ENCODE peak calls at places on chromosome 6, in seven cellular contexts. D, H, O, U, W, R and J are unnamed samples.

GRCh38 chr6:12298017-12298958 is 8.1 kb downstream of the EDN1 start:
- DNase-seq in W (no peak), U (no peak), O (no peak), D (no peak), H (no peak), R (no peak), J (peak)

GRCh38 chr6:132797975-132798819 is at the start of gene SLC18B1:
- DNase-seq in R (no peak), O (peak), W (peak), H (peak), D (peak), U (peak), J (peak)

GRCh38 chr6:56370127-56370540 is 122.8 kb upstream of the COL21A1 start:
- DNase-seq in R (no peak), U (peak), W (no peak), D (no peak), H (peak), O (peak), J (peak)

GRCh38 chr6:21508753-21509152 is 84.8 kb upstream of the SOX4 start:
- DNase-seq in D (no peak), H (no peak), O (no peak), U (no peak), W (no peak), R (no peak), J (no peak)

GRCh38 chr6:149094156-149094555 is 223.4 kb upstream of the TAB2 start:
- DNase-seq in H (peak), U (peak), D (peak), O (peak), R (no peak), W (peak), J (peak)

GRCh38 chr6:113824863-113825262 is 32.3 kb upstream of the MARCKS start:
- DNase-seq in U (no peak), W (no peak), R (no peak), H (no peak), D (no peak), O (no peak), J (no peak)

GRCh38 chr6:132830236-132830799 is 15.9 kb downstream of the RPS12 start:
- DNase-seq in D (no peak), U (peak), H (peak), O (peak), W (peak), R (no peak), J (peak)

GRCh38 chr6:136969930-136970329 is 47.8 kb downstream of the SLC35D3 start:
- DNase-seq in W (no peak), H (no peak), U (no peak), O (no peak), D (no peak), R (no peak), J (no peak)

GRCh38 chr6:25089442-25089841 is 153.7 kb upstream of the RIPOR2 start:
- DNase-seq in R (peak), W (peak), U (peak), H (peak), D (no peak), O (no peak), J (peak)

GRCh38 chr6:43821101-43821886 is 51.3 kb downstream of the VEGFA start:
- DNase-seq in D (no peak), W (no peak), O (no peak), R (no peak), H (no peak), U (no peak), J (no peak)

GRCh38 chr6:158023597-158023939 is 41.9 kb downstream of the SYNJ2 start:
- DNase-seq in O (no peak), D (no peak), R (no peak), W (no peak), H (no peak), U (no peak), J (no peak)

GRCh38 chr6:96943535-96943934 is 19.0 kb downstream of the KLHL32 start:
- DNase-seq in O (no peak), H (no peak), R (no peak), W (no peak), U (no peak), D (no peak), J (no peak)

GRCh38 chr6:77025824-77026223 is 437.5 kb downstream of the HTR1B start:
- DNase-seq in H (no peak), U (no peak), D (no peak), O (no peak), W (no peak), R (no peak), J (no peak)

GRCh38 chr6:47195251-47195650 is 114.5 kb downstream of the TNFRSF21 start:
- DNase-seq in W (peak), H (no peak), O (no peak), U (peak), R (no peak), D (no peak), J (no peak)

GRCh38 chr6:153215242-153215641 is 84.2 kb upstream of the RGS17 start:
- DNase-seq in R (no peak), W (no peak), H (no peak), O (no peak), D (no peak), U (peak), J (peak)

GRCh38 chr6:506508-506907 is 115.0 kb downstream of the IRF4 start:
- DNase-seq in D (no peak), W (no peak), R (no peak), U (no peak), O (no peak), H (no peak), J (no peak)

GRCh38 chr6:136710877-136711552 is 81.3 kb downstream of the MAP3K5 start:
- DNase-seq in D (no peak), O (no peak), W (no peak), U (no peak), R (no peak), H (no peak), J (no peak)

GRCh38 chr6:16752206-16752867 is 8.9 kb downstream of the ATXN1 start:
- DNase-seq in D (peak), U (peak), W (peak), O (peak), R (peak), H (peak), J (peak)

GRCh38 chr6:101380861-101381630 is 12.5 kb upstream of the GRIK2 start:
- DNase-seq in D (no peak), U (no peak), W (no peak), H (no peak), O (no peak), R (no peak), J (no peak)

GRCh38 chr6:3231213-3232016 is 4.0 kb upstream of the TUBB2B start:
- DNase-seq in W (peak), D (peak), U (peak), H (peak), R (no peak), O (peak), J (peak)

GRCh38 chr6:91708534-91708933 is 1121.7 kb upstream of the MAP3K7 start:
- DNase-seq in U (no peak), W (no peak), H (no peak), O (no peak), D (peak), R (no peak), J (no peak)

GRCh38 chr6:37600287-37600916 is 97.3 kb downstream of the MDGA1 start:
- DNase-seq in O (no peak), H (no peak), R (no peak), D (no peak), U (no peak), W (no peak), J (no peak)

GRCh38 chr6:169543704-169544103 is 158.1 kb downstream of the WDR27 start:
- DNase-seq in D (no peak), R (no peak), O (no peak), W (no peak), H (no peak), U (no peak), J (peak)

GRCh38 chr6:130282234-130282995 is 59.7 kb upstream of the SAMD3 start:
- DNase-seq in R (no peak), H (peak), W (peak), D (no peak), O (peak), U (peak), J (peak)

GRCh38 chr6:13412639-13413465 is 74.5 kb downstream of the GFOD1 start:
- DNase-seq in H (no peak), O (no peak), R (no peak), D (no peak), U (no peak), W (no peak), J (no peak)

GRCh38 chr6:131387706-131388455 is 185.1 kb upstream of the ARG1 start:
- DNase-seq in W (no peak), D (no peak), U (no peak), H (peak), R (no peak), O (no peak), J (no peak)

GRCh38 chr6:34745277-34746103 is 11.8 kb upstream of the SNRPC start:
- DNase-seq in D (no peak), W (peak), R (no peak), H (peak), U (peak), O (no peak), J (peak)

GRCh38 chr6:133173276-133173675 is 67.9 kb upstream of the EYA4 start:
- DNase-seq in O (no peak), D (no peak), W (no peak), R (no peak), H (no peak), U (no peak), J (no peak)

GRCh38 chr6:96611342-96611964 is 48.5 kb downstream of the FHL5 start:
- DNase-seq in O (no peak), D (no peak), W (no peak), U (no peak), R (no peak), H (no peak), J (no peak)

DNA sequence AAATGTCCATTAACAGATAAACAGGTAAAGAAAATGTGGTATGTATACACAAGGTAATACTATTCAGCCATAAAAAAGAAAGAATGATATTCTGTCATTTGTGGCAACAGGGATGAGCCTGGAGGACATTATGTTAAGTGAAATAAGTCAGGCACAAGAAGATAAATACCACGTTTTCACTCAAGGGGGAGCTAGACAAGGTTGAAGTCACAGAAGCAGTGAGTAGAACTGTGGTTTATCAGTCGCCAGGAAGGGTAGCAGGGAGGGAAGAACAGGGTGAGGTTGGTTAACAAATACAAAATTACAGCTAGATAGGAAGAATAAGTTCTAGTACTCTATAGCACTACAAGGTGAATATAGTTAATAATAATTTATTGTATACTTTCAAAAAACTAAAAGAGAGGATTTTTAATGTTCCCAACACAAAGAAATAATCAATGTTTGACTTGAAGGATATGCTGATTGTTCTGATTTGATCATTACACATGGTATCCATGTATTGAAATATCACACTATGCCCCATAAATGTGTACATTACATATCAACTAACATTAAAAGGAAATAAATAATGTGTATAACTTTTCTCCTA is 21.1 kb downstream of the RTN4IP1 start:
- DNase-seq in H (peak), U (peak), D (peak), W (peak), O (peak), R (peak), J (peak)
- H3K4me3 ChIP-seq in H (no peak), U (no peak), D (no peak), W (no peak), O (no peak), R (no peak), J (no peak)

GRCh38 chr6:1724616-1725015 is 114.9 kb downstream of the FOXC1 start:
- DNase-seq in H (no peak), O (no peak), D (peak), R (no peak), U (no peak), W (no peak), J (peak)
- H3K4me3 ChIP-seq in H (no peak), O (no peak), D (no peak), R (no peak), U (no peak), W (no peak), J (no peak)

GRCh38 chr6:118665011-118665410 is 13.6 kb upstream of the CEP85L start:
- DNase-seq in R (no peak), W (no peak), H (no peak), D (no peak), O (no peak), U (no peak), J (no peak)
- H3K4me3 ChIP-seq in R (no peak), W (no peak), H (no peak), D (peak), O (no peak), U (no peak), J (no peak)

GRCh38 chr6:5869261-5869660 is 137.5 kb downstream of the NRN1 start:
- DNase-seq in D (no peak), R (no peak), U (no peak), H (no peak), O (no peak), W (no peak), J (no peak)

GRCh38 chr6:5865492-5866031 is 141.2 kb downstream of the NRN1 start:
- DNase-seq in W (no peak), H (no peak), O (no peak), R (peak), D (no peak), U (no peak), J (no peak)

GRCh38 chr6:5871296-5871695 is 135.4 kb downstream of the NRN1 start:
- DNase-seq in D (no peak), W (no peak), U (no peak), O (no peak), H (no peak), R (no peak), J (no peak)

GRCh38 chr6:5869676-5870075 is 137.0 kb downstream of the NRN1 start:
- DNase-seq in W (no peak), U (no peak), O (no peak), D (no peak), R (no peak), H (no peak), J (no peak)

GRCh38 chr6:5866547-5867051 is 140.1 kb downstream of the NRN1 start:
- DNase-seq in H (peak), U (peak), R (no peak), W (peak), D (peak), O (peak), J (peak)
- H3K4me3 ChIP-seq in H (peak), U (no peak), R (no peak), W (peak), D (peak), O (no peak), J (no peak)

DNA sequence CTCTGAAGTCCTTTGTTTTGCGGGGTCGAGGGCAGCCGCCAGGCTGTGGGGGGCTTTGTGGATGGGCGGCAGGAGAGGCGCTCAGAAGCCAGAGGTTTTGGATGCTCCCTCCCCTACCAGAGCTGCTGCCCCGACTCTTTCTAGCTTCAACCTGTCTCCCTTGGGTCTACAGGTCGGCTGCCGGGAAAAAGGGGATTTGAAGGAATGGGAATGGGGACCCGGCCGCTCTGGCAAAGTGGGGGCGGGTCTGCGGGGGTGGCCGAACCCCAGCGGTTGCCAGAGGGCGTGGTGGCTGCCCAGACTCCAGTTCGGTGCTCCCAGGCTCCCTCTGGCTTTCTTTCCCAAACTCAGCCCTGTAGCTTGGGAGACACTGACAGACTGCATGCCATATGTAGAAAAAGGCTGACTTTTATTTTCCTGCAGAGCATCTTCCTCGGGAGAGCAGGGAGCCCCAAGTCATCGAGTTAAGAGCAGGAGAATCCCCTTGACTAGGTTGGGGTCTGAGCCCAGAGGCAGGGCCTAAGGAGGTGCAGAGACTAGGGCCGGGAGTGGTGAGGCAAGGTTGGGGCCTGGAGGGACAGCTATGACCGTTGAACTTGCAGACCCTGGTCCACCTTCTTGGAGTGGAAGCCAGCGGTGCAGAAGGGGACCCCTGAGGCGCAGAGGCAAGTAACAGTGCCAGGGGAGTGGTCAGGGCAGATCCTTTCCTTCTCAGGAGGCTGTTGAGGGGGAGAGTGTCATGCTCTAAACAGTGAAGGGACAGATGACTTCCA is 1.4 kb upstream of the PPP1R18 start:
- DNase-seq in U (peak), H (peak), W (peak), R (no peak), D (no peak), O (peak), J (peak)
- H3K4me3 ChIP-seq in U (peak), H (peak), W (peak), R (peak), D (peak), O (peak), J (peak)